ENCODE peak calls at places on chromosomes 2 and 18, in six cellular contexts. G is GM23248; E is stimulated activated CD4-positive, alpha-beta T cell treated with anti-CD3 and anti-CD28 coated beads, Interleukin-12 subunit alpha, Interleukin-12 subunit beta, amount 100 ng/mL, for 48 hours; A is NCI-H345; B is CD8-positive, alpha-beta memory T cell; T is left ventricle myocardium inferior. N is an unnamed sample.

GRCh38 chr2:36578343-36579296 is 19.3 kb downstream of the FEZ2 start:
- DNase-seq in G (no peak), B (no peak), T (no peak), A (no peak), E (no peak), N (no peak)

GRCh38 chr18:45670281-45670962 is 53.6 kb upstream of the SLC14A1 start:
- DNase-seq in T (no peak), A (no peak), G (peak; percentile 85), E (peak; percentile 37), B (peak; percentile 33), N (no peak)

GRCh38 chr2:67260348-67261277 is 136.5 kb upstream of the ETAA1 start:
- DNase-seq in E (no peak), T (peak; percentile 65), G (peak; percentile 99), A (no peak), B (no peak), N (no peak)

GRCh38 chr2:124983595-124983994 is 958.5 kb downstream of the CNTNAP5 start:
- DNase-seq in A (no peak), G (peak; percentile 11), E (no peak), T (no peak), B (no peak), N (no peak)

GRCh38 chr18:9950289-9951016 is 36.6 kb downstream of the VAPA start:
- DNase-seq in A (no peak), G (peak; percentile 40), E (no peak), T (no peak), B (no peak), N (no peak)

GRCh38 chr2:55364189-55365055 is 55.2 kb downstream of the CCDC88A start:
- DNase-seq in E (no peak), A (no peak), G (peak; percentile 90), T (no peak), B (no peak), N (no peak)

GRCh38 chr2:169933124-169933711 is 106.0 kb downstream of the UBR3 start:
- DNase-seq in E (no peak), G (peak; percentile 84), T (no peak), A (peak; percentile 48), B (no peak), N (peak; percentile 8)

GRCh38 chr18:39870586-39870985 is 2084.4 kb upstream of the PIK3C3 start:
- DNase-seq in T (no peak), G (no peak), E (no peak), A (no peak), B (no peak), N (no peak)

GRCh38 chr2:33292981-33293586 is 183.4 kb upstream of the RASGRP3 start:
- DNase-seq in G (no peak), T (no peak), B (no peak), E (no peak), A (peak; percentile 46), N (no peak)

GRCh38 chr2:174326880-174327558 is 7.7 kb upstream of the SP9 start:
- DNase-seq in A (no peak), G (no peak), E (no peak), T (no peak), B (no peak), N (no peak)

GRCh38 chr2:18987592-18988073 is 370.8 kb downstream of the OSR1 start:
- DNase-seq in G (peak; percentile 95), E (no peak), A (peak; percentile 32), T (peak; percentile 69), B (no peak), N (no peak)

GRCh38 chr2:238646281-238646680 is 201.6 kb upstream of the TWIST2 start:
- DNase-seq in G (no peak), A (no peak), T (no peak), E (no peak), B (no peak), N (no peak)

GRCh38 chr2:19235308-19235707 is 123.1 kb downstream of the OSR1 start:
- DNase-seq in E (no peak), T (no peak), B (no peak), A (no peak), G (peak; percentile 84), N (no peak)

GRCh38 chr18:66457245-66457644 is 146.6 kb downstream of the CDH19 start:
- DNase-seq in B (no peak), G (no peak), T (no peak), E (no peak), A (no peak), N (no peak)

GRCh38 chr2:143422681-143423080 is 293.5 kb downstream of the ARHGAP15 start:
- DNase-seq in A (no peak), T (no peak), B (no peak), E (no peak), G (no peak), N (no peak)

GRCh38 chr2:101179982-101180381 is 28.8 kb upstream of the TBC1D8 start:
- DNase-seq in A (no peak), T (no peak), B (no peak), E (no peak), G (no peak), N (no peak)

GRCh38 chr2:183126635-183127034 is 2.4 kb downstream of the NUP35 start:
- DNase-seq in A (no peak), B (no peak), E (no peak), T (no peak), G (peak; percentile 19), N (no peak)

GRCh38 chr18:23540867-23541266 is 37.6 kb downstream of the RMC1 start:
- DNase-seq in B (no peak), G (no peak), T (no peak), E (no peak), A (no peak), N (peak; percentile 15)

GRCh38 chr2:231663458-231664290 is 44.7 kb upstream of the PTMA start:
- DNase-seq in A (no peak), G (no peak), T (no peak), B (no peak), E (no peak), N (no peak)